ENCODE peak calls at places on chromosome 1, in six cellular contexts. One of them, this sample, is unnamed.

GRCh38 chr1:28111157-28111556 is 22.7 kb upstream of the EYA3 start:
- DNase-seq in NCI-H345: no peak
- DNase-seq in CD8-positive, alpha-beta T cell: no peak
- DNase-seq in H9: no peak
- DNase-seq in stimulated activated CD4-positive, alpha-beta T cell treated with anti-CD3 and anti-CD28 coated beads, Interleukin-1b, Interleukin-23, amount 100 ng/mL, for 4 hours: no peak
- DNase-seq in IMR-90: no peak
- DNase-seq in this sample: no peak

GRCh38 chr1:176111835-176112234 is 95.3 kb downstream of the COP1 start:
- DNase-seq in CD8-positive, alpha-beta T cell: no peak
- DNase-seq in stimulated activated CD4-positive, alpha-beta T cell treated with anti-CD3 and anti-CD28 coated beads, Interleukin-1b, Interleukin-23, amount 100 ng/mL, for 4 hours: no peak
- DNase-seq in NCI-H345: no peak
- DNase-seq in H9: no peak
- DNase-seq in IMR-90: peak; percentile 78
- DNase-seq in this sample: no peak

GRCh38 chr1:199590708-199591107 is 436.8 kb upstream of the NR5A2 start:
- DNase-seq in NCI-H345: no peak
- DNase-seq in H9: no peak
- DNase-seq in IMR-90: no peak
- DNase-seq in CD8-positive, alpha-beta T cell: no peak
- DNase-seq in stimulated activated CD4-positive, alpha-beta T cell treated with anti-CD3 and anti-CD28 coated beads, Interleukin-1b, Interleukin-23, amount 100 ng/mL, for 4 hours: no peak
- DNase-seq in this sample: no peak

GRCh38 chr1:108000620-108001105 is 35.7 kb upstream of the VAV3 start:
- DNase-seq in NCI-H345: peak; percentile 57
- DNase-seq in H9: no peak
- DNase-seq in IMR-90: peak; percentile 24
- DNase-seq in stimulated activated CD4-positive, alpha-beta T cell treated with anti-CD3 and anti-CD28 coated beads, Interleukin-1b, Interleukin-23, amount 100 ng/mL, for 4 hours: no peak
- DNase-seq in CD8-positive, alpha-beta T cell: no peak
- DNase-seq in this sample: peak; percentile 2

GRCh38 chr1:9352364-9353140 is 59.9 kb downstream of the SPSB1 start:
- DNase-seq in NCI-H345: peak; percentile 19
- DNase-seq in H9: peak; percentile 46
- DNase-seq in IMR-90: no peak
- DNase-seq in CD8-positive, alpha-beta T cell: no peak
- DNase-seq in stimulated activated CD4-positive, alpha-beta T cell treated with anti-CD3 and anti-CD28 coated beads, Interleukin-1b, Interleukin-23, amount 100 ng/mL, for 4 hours: no peak
- DNase-seq in this sample: no peak

GRCh38 chr1:218266356-218266755 is 18.7 kb upstream of the RRP15 start:
- DNase-seq in H9: no peak
- DNase-seq in CD8-positive, alpha-beta T cell: no peak
- DNase-seq in IMR-90: peak; percentile 8
- DNase-seq in NCI-H345: no peak
- DNase-seq in stimulated activated CD4-positive, alpha-beta T cell treated with anti-CD3 and anti-CD28 coated beads, Interleukin-1b, Interleukin-23, amount 100 ng/mL, for 4 hours: no peak
- DNase-seq in this sample: no peak

GRCh38 chr1:63949965-63950364 is 176.1 kb downstream of the ROR1 start:
- DNase-seq in NCI-H345: no peak
- DNase-seq in stimulated activated CD4-positive, alpha-beta T cell treated with anti-CD3 and anti-CD28 coated beads, Interleukin-1b, Interleukin-23, amount 100 ng/mL, for 4 hours: no peak
- DNase-seq in H9: no peak
- DNase-seq in IMR-90: no peak
- DNase-seq in CD8-positive, alpha-beta T cell: no peak
- DNase-seq in this sample: no peak

GRCh38 chr1:23556661-23557470 is 2.4 kb downstream of the ID3 start:
- DNase-seq in IMR-90: peak; percentile 86
- DNase-seq in stimulated activated CD4-positive, alpha-beta T cell treated with anti-CD3 and anti-CD28 coated beads, Interleukin-1b, Interleukin-23, amount 100 ng/mL, for 4 hours: no peak
- DNase-seq in CD8-positive, alpha-beta T cell: no peak
- DNase-seq in H9: peak; percentile 65
- DNase-seq in NCI-H345: no peak
- DNase-seq in this sample: no peak

GRCh38 chr1:109890115-109890953 is 20.3 kb upstream of the CSF1 start:
- DNase-seq in IMR-90: no peak
- DNase-seq in CD8-positive, alpha-beta T cell: no peak
- DNase-seq in NCI-H345: no peak
- DNase-seq in H9: no peak
- DNase-seq in stimulated activated CD4-positive, alpha-beta T cell treated with anti-CD3 and anti-CD28 coated beads, Interleukin-1b, Interleukin-23, amount 100 ng/mL, for 4 hours: peak; percentile 33
- DNase-seq in this sample: no peak

GRCh38 chr1:110280804-110281203 is 58.4 kb upstream of the RBM15 start:
- DNase-seq in NCI-H345: no peak
- DNase-seq in stimulated activated CD4-positive, alpha-beta T cell treated with anti-CD3 and anti-CD28 coated beads, Interleukin-1b, Interleukin-23, amount 100 ng/mL, for 4 hours: no peak
- DNase-seq in CD8-positive, alpha-beta T cell: no peak
- DNase-seq in IMR-90: no peak
- DNase-seq in H9: no peak
- DNase-seq in this sample: no peak

GRCh38 chr1:162145280-162145965 is 75.9 kb downstream of the NOS1AP start:
- DNase-seq in CD8-positive, alpha-beta T cell: no peak
- DNase-seq in NCI-H345: peak; percentile 84
- DNase-seq in H9: no peak
- DNase-seq in IMR-90: no peak
- DNase-seq in stimulated activated CD4-positive, alpha-beta T cell treated with anti-CD3 and anti-CD28 coated beads, Interleukin-1b, Interleukin-23, amount 100 ng/mL, for 4 hours: no peak
- DNase-seq in this sample: no peak

GRCh38 chr1:230866171-230866811 is 2.0 kb downstream of the C1orf198 start:
- DNase-seq in NCI-H345: no peak
- DNase-seq in CD8-positive, alpha-beta T cell: no peak
- DNase-seq in H9: no peak
- DNase-seq in IMR-90: no peak
- DNase-seq in stimulated activated CD4-positive, alpha-beta T cell treated with anti-CD3 and anti-CD28 coated beads, Interleukin-1b, Interleukin-23, amount 100 ng/mL, for 4 hours: no peak
- DNase-seq in this sample: no peak

GRCh38 chr1:63545780-63546179 is 22.5 kb downstream of the EFCAB7 start:
- DNase-seq in stimulated activated CD4-positive, alpha-beta T cell treated with anti-CD3 and anti-CD28 coated beads, Interleukin-1b, Interleukin-23, amount 100 ng/mL, for 4 hours: no peak
- DNase-seq in NCI-H345: no peak
- DNase-seq in IMR-90: peak; percentile 71
- DNase-seq in H9: no peak
- DNase-seq in CD8-positive, alpha-beta T cell: no peak
- DNase-seq in this sample: no peak

This sample was measured in AG04450.